ENCODE peak calls at places on chromosomes 11 and 22, in ten cellular contexts. Y, G, U, S, O, M, T, W, E and H are unnamed samples.

GRCh38 chr11:130407978-130408377 is 20.4 kb downstream of the ADAMTS8 start:
- DNase-seq in T (no peak), W (no peak), Y (peak; percentile 34), U (no peak), G (no peak), S (no peak), M (no peak), O (no peak), E (peak; percentile 92), H (peak; percentile 31)

GRCh38 chr11:8913961-8914660 is 3.1 kb downstream of the AKIP1 start:
- DNase-seq in Y (peak; percentile 72), G (no peak), M (peak; percentile 57), E (no peak), U (peak; percentile 63), W (peak; percentile 24), T (peak; percentile 68), O (peak; percentile 56), S (peak; percentile 55), H (peak; percentile 7)

GRCh38 chr11:104033561-104033960 is 2.9 kb upstream of the DDI1 start:
- DNase-seq in G (no peak), S (no peak), O (no peak), M (no peak), E (no peak), W (no peak), Y (peak; percentile 70), T (no peak), U (no peak), H (no peak)

GRCh38 chr11:66328307-66329144 is 7.7 kb downstream of the RIN1 start:
- DNase-seq in M (peak; percentile 62), W (peak; percentile 67), U (peak; percentile 88), T (peak; percentile 80), E (peak; percentile 78), Y (peak; percentile 73), O (peak; percentile 82), S (peak; percentile 79), G (peak; percentile 34), H (no peak)

GRCh38 chr11:75013051-75013450 is 24.3 kb downstream of the NEU3 start:
- DNase-seq in S (no peak), Y (no peak), M (no peak), T (no peak), G (no peak), O (no peak), E (no peak), U (no peak), W (no peak), H (no peak)

GRCh38 chr22:23583153-23583552 is 3.1 kb upstream of the IGLL1 start:
- DNase-seq in M (no peak), O (no peak), G (no peak), S (no peak), U (no peak), T (no peak), E (no peak), Y (no peak), W (no peak), H (no peak)

GRCh38 chr11:96271777-96272176 is 71.2 kb downstream of the MAML2 start:
- DNase-seq in M (no peak), W (no peak), T (no peak), O (no peak), U (no peak), E (no peak), S (no peak), G (no peak), Y (no peak), H (no peak)

GRCh38 chr11:86719781-86720463 is 47.5 kb upstream of the ME3 start:
- DNase-seq in W (no peak), M (no peak), T (no peak), O (no peak), G (no peak), Y (peak; percentile 63), U (no peak), S (no peak), E (peak; percentile 85), H (peak; percentile 29)

GRCh38 chr22:19993926-19994325 is 22.7 kb downstream of the ARVCF start:
- DNase-seq in W (no peak), G (no peak), E (no peak), U (no peak), T (no peak), M (no peak), Y (no peak), O (no peak), S (no peak), H (no peak)

GRCh38 chr11:102343789-102344188 is 3.2 kb upstream of the BIRC2 start:
- DNase-seq in E (no peak), Y (no peak), G (no peak), U (no peak), S (no peak), T (no peak), M (no peak), W (no peak), O (no peak), H (no peak)

GRCh38 chr22:29146101-29146560 is 59.6 kb upstream of the EMID1 start:
- DNase-seq in M (no peak), G (no peak), S (no peak), E (no peak), O (no peak), Y (no peak), W (no peak), T (no peak), U (no peak), H (no peak)

GRCh38 chr11:19968860-19969259 is 191.4 kb downstream of the DBX1 start:
- DNase-seq in M (no peak), Y (no peak), O (no peak), U (no peak), W (no peak), G (peak; percentile 68), T (no peak), S (no peak), E (no peak), H (no peak)

GRCh38 chr11:6655790-6656580 is at the start of gene DCHS1:
- DNase-seq in E (no peak), S (peak; percentile 21), U (peak; percentile 50), M (no peak), Y (no peak), T (no peak), W (no peak), G (no peak), O (no peak), H (no peak)

GRCh38 chr11:34313099-34313517 is 44.7 kb downstream of the ABTB2 start:
- DNase-seq in Y (no peak), M (no peak), T (peak; percentile 44), S (no peak), E (no peak), G (no peak), U (no peak), O (peak; percentile 7), W (no peak), H (no peak)

GRCh38 chr22:42632096-42632495 is 8.3 kb downstream of the ATP5MGL start:
- DNase-seq in O (no peak), S (no peak), U (no peak), M (no peak), G (no peak), Y (peak; percentile 26), W (no peak), T (no peak), E (no peak), H (no peak)

GRCh38 chr11:72823105-72823804 is 9.0 kb downstream of the ATG16L2 start:
- DNase-seq in G (no peak), Y (no peak), E (no peak), T (no peak), M (no peak), W (no peak), S (no peak), U (no peak), O (no peak), H (no peak)

GRCh38 chr11:7793233-7793632 is 3.5 kb downstream of the OR5P2 start:
- DNase-seq in S (no peak), O (no peak), T (no peak), Y (no peak), E (no peak), G (no peak), W (no peak), U (no peak), M (no peak), H (no peak)

GRCh38 chr22:48758905-48759875 is 1068.5 kb downstream of the BRD1 start:
- DNase-seq in O (no peak), Y (no peak), T (no peak), M (no peak), G (no peak), E (no peak), W (no peak), U (no peak), S (no peak), H (no peak)

GRCh38 chr11:60910281-60910687 is 3.7 kb upstream of the TMEM109 start:
- DNase-seq in U (no peak), Y (no peak), O (no peak), M (no peak), T (no peak), S (peak; percentile 5), W (no peak), G (no peak), E (no peak), H (no peak)

GRCh38 chr11:58394195-58394594 is 12.5 kb downstream of the OR5B3 start:
- DNase-seq in O (no peak), G (no peak), Y (peak; percentile 73), T (no peak), U (no peak), E (peak; percentile 80), M (no peak), W (no peak), S (no peak), H (no peak)

GRCh38 chr22:39350803-39351688 is 1.3 kb downstream of the SYNGR1 start:
- DNase-seq in U (no peak), G (no peak), T (no peak), S (no peak), O (no peak), Y (no peak), W (no peak), E (no peak), M (no peak), H (no peak)

GRCh38 chr22:44743247-44743646 is 9.1 kb upstream of the ARHGAP8 start:
- DNase-seq in G (no peak), W (no peak), E (no peak), S (no peak), M (no peak), U (no peak), T (no peak), Y (no peak), O (no peak), H (no peak)

GRCh38 chr11:7520981-7521487 is 7.2 kb downstream of the PPFIBP2 start:
- DNase-seq in W (no peak), E (no peak), U (no peak), M (no peak), G (no peak), T (no peak), S (peak; percentile 43), Y (no peak), O (no peak), H (no peak)

GRCh38 chr11:62545437-62546243 is 966 bp downstream of the AHNAK start:
- DNase-seq in S (peak; percentile 60), E (peak; percentile 85), M (no peak), T (peak; percentile 47), G (no peak), W (peak; percentile 47), O (peak; percentile 57), Y (peak; percentile 93), U (no peak), H (peak; percentile 59)

GRCh38 chr11:119188887-119189286 is 3.6 kb downstream of the NHERF4 start:
- DNase-seq in U (no peak), W (no peak), M (no peak), S (no peak), T (no peak), O (no peak), E (no peak), Y (no peak), G (no peak), H (no peak)